ENCODE peak calls at places on chromosomes 3 and 15, in eight cellular contexts. J, C, P, H, E, O, G and S are unnamed samples.

GRCh38 chr15:28873585-28874139 is 12.1 kb upstream of the APBA2 start:
- DNase-seq in J (no peak), C (peak; percentile 75), P (no peak), H (peak; percentile 38), E (no peak), O (peak; percentile 68), G (no peak), S (no peak)

GRCh38 chr3:171309906-171310359 is 150.3 kb downstream of the TNIK start:
- DNase-seq in J (no peak), C (no peak), P (no peak), H (no peak), E (no peak), O (no peak), G (no peak), S (no peak)

GRCh38 chr3:181860243-181860642 is 148.5 kb downstream of the SOX2 start:
- DNase-seq in J (no peak), C (no peak), P (no peak), H (no peak), E (no peak), O (no peak), G (no peak), S (no peak)

GRCh38 chr3:134463676-134464611 is 21.8 kb downstream of the ANAPC13 start:
- DNase-seq in J (no peak), C (no peak), P (no peak), H (peak; percentile 91), E (no peak), O (no peak), G (no peak), S (no peak)

GRCh38 chr15:64856429-64857145 is 14.9 kb downstream of the PLEKHO2 start:
- DNase-seq in J (no peak), C (no peak), P (peak; percentile 98), H (peak; percentile 85), E (no peak), O (no peak), G (no peak), S (no peak)

GRCh38 chr3:178901204-178901603 is 170.4 kb downstream of the ZMAT3 start:
- DNase-seq in J (no peak), C (no peak), P (no peak), H (no peak), E (no peak), O (no peak), G (no peak), S (no peak)

GRCh38 chr15:62941719-62942118 is 100.8 kb upstream of the TPM1 start:
- DNase-seq in J (no peak), C (no peak), P (no peak), H (no peak), E (no peak), O (no peak), G (no peak), S (no peak)

GRCh38 chr3:187481426-187481825 is 113.2 kb downstream of the RTP4 start:
- DNase-seq in J (no peak), C (no peak), P (no peak), H (no peak), E (peak; percentile 17), O (no peak), G (no peak), S (no peak)

GRCh38 chr15:32675474-32675873 is 34.0 kb downstream of the SCG5 start:
- DNase-seq in J (no peak), C (no peak), P (no peak), H (no peak), E (no peak), O (no peak), G (no peak), S (no peak)

GRCh38 chr3:69815959-69816358 is 76.7 kb downstream of the MITF start:
- DNase-seq in J (no peak), C (no peak), P (no peak), H (no peak), E (no peak), O (no peak), G (no peak), S (no peak)

GRCh38 chr15:51758645-51759044 is 7.2 kb downstream of the TMOD2 start:
- DNase-seq in J (no peak), C (no peak), P (peak; percentile 81), H (no peak), E (no peak), O (no peak), G (no peak), S (no peak)

GRCh38 chr15:40843885-40844542 is at the start of gene SPINT1:
- DNase-seq in J (no peak), C (peak; percentile 25), P (no peak), H (peak; percentile 79), E (no peak), O (no peak), G (peak; percentile 78), S (peak; percentile 26)

GRCh38 chr3:194888916-194889315 is 203.2 kb downstream of the FAM43A start:
- DNase-seq in J (no peak), C (no peak), P (no peak), H (no peak), E (no peak), O (no peak), G (no peak), S (no peak)

GRCh38 chr15:27210176-27210575 is 239.2 kb downstream of the GABRG3 start:
- DNase-seq in J (no peak), C (no peak), P (no peak), H (no peak), E (no peak), O (no peak), G (no peak), S (no peak)

GRCh38 chr15:64809649-64810498 is 15.6 kb downstream of the PIF1 start:
- DNase-seq in J (peak; percentile 63), C (peak; percentile 56), P (peak; percentile 70), H (peak; percentile 94), E (peak; percentile 36), O (peak; percentile 63), G (peak; percentile 64), S (peak; percentile 50)

GRCh38 chr3:40086890-40087884 is 222.3 kb upstream of the EIF1B start:
- DNase-seq in J (no peak), C (no peak), P (no peak), H (no peak), E (no peak), O (no peak), G (no peak), S (no peak)

GRCh38 chr15:90202929-90203328 is 1.8 kb downstream of the SEMA4B start:
- DNase-seq in J (no peak), C (no peak), P (no peak), H (peak; percentile 20), E (no peak), O (no peak), G (no peak), S (no peak)

GRCh38 chr3:13077431-13078157 is 4.4 kb upstream of the IQSEC1 start:
- DNase-seq in J (no peak), C (no peak), P (peak; percentile 71), H (peak; percentile 88), E (peak; percentile 58), O (no peak), G (no peak), S (no peak)

GRCh38 chr15:63016234-63016633 is 26.3 kb upstream of the TPM1 start:
- DNase-seq in J (no peak), C (no peak), P (no peak), H (no peak), E (no peak), O (no peak), G (no peak), S (no peak)

GRCh38 chr15:78537266-78537665 is 3.0 kb upstream of the PSMA4 start:
- DNase-seq in J (no peak), C (no peak), P (no peak), H (no peak), E (no peak), O (no peak), G (no peak), S (no peak)

GRCh38 chr15:32936283-32936918 is 218.6 kb downstream of the GREM1 start:
- DNase-seq in J (peak; percentile 3), C (no peak), P (peak; percentile 47), H (no peak), E (no peak), O (no peak), G (no peak), S (no peak)

GRCh38 chr3:108079043-108079442 is 11.8 kb downstream of the CD47 start:
- DNase-seq in J (no peak), C (no peak), P (no peak), H (no peak), E (no peak), O (no peak), G (no peak), S (no peak)

GRCh38 chr15:101046826-101047225 is 127.7 kb downstream of the LRRK1 start:
- DNase-seq in J (no peak), C (no peak), P (no peak), H (no peak), E (no peak), O (no peak), G (no peak), S (no peak)

GRCh38 chr3:197487911-197488391 is 67.8 kb downstream of the BDH1 start:
- DNase-seq in J (no peak), C (no peak), P (no peak), H (no peak), E (no peak), O (no peak), G (no peak), S (no peak)

GRCh38 chr3:156448300-156448699 is 106.6 kb downstream of the SSR3 start:
- DNase-seq in J (peak; percentile 45), C (peak; percentile 18), P (no peak), H (no peak), E (no peak), O (peak; percentile 58), G (peak; percentile 32), S (no peak)

GRCh38 chr3:14405120-14405885 is 2.9 kb downstream of the SLC6A6 start:
- DNase-seq in J (no peak), C (no peak), P (no peak), H (no peak), E (no peak), O (no peak), G (no peak), S (no peak)

GRCh38 chr3:120572027-120572426 is 24.1 kb upstream of the NDUFB4 start:
- DNase-seq in J (no peak), C (no peak), P (no peak), H (no peak), E (no peak), O (no peak), G (no peak), S (no peak)

GRCh38 chr3:185764168-185764988 is 60.5 kb downstream of the IGF2BP2 start:
- DNase-seq in J (no peak), C (no peak), P (no peak), H (no peak), E (no peak), O (no peak), G (no peak), S (no peak)

GRCh38 chr3:150070271-150070670 is 99.6 kb upstream of the PFN2 start:
- DNase-seq in J (no peak), C (no peak), P (no peak), H (no peak), E (no peak), O (no peak), G (no peak), S (no peak)

GRCh38 chr3:129560931-129561594 is 18.1 kb downstream of the H1-8 start:
- DNase-seq in J (no peak), C (no peak), P (peak; percentile 54), H (peak; percentile 95), E (no peak), O (no peak), G (no peak), S (no peak)

GRCh38 chr3:187628169-187628568 is 42.0 kb downstream of the SST start:
- DNase-seq in J (no peak), C (no peak), P (no peak), H (no peak), E (no peak), O (no peak), G (no peak), S (no peak)

GRCh38 chr3:133840055-133840737 is 34.6 kb downstream of the SRPRB start:
- DNase-seq in J (no peak), C (no peak), P (no peak), H (no peak), E (no peak), O (no peak), G (no peak), S (no peak)

GRCh38 chr3:148816971-148817519 is 10.6 kb upstream of the CPB1 start:
- DNase-seq in J (no peak), C (no peak), P (no peak), H (no peak), E (no peak), O (no peak), G (no peak), S (no peak)